ENCODE peak calls at places on chromosomes 3 and 15, in nine cellular contexts. W is PC-3, A is MM.1S, Y is AG10803, Z is endodermal cell, C is GM23338, S is neural progenitor cell, I is tibial nerve, D is choroid plexus epithelial cell. B is an unnamed sample.

GRCh38 chr15:64897345-64897985 is 14.2 kb upstream of the ANKDD1A start:
- DNase-seq in Z (no peak), Y (peak), A (no peak), W (peak), I (no peak), S (no peak), C (no peak), D (peak), B (peak)

GRCh38 chr3:39639344-39640236 is 169.8 kb upstream of the MYRIP start:
- DNase-seq in D (peak), Y (peak), I (no peak), C (peak), W (peak), S (peak), Z (peak), A (no peak), B (peak)

GRCh38 chr3:45676248-45677044 is 12.8 kb upstream of the SACM1L start:
- DNase-seq in Y (no peak), I (no peak), S (no peak), D (no peak), Z (no peak), A (no peak), C (no peak), W (no peak), B (no peak)

GRCh38 chr3:59775106-59775505 is 725.3 kb upstream of the CFAP20DC start:
- DNase-seq in Z (no peak), W (no peak), S (peak), A (no peak), I (no peak), Y (no peak), C (no peak), D (peak), B (no peak)

GRCh38 chr3:113844622-113845222 is 6.1 kb downstream of the GRAMD1C start:
- DNase-seq in S (peak), W (peak), Y (peak), A (peak), D (peak), I (no peak), Z (no peak), C (peak), B (peak)

GRCh38 chr15:66564136-66565041 is 1.4 kb downstream of the LCTL start:
- DNase-seq in D (no peak), W (no peak), Y (no peak), C (peak), Z (no peak), A (no peak), S (no peak), I (no peak), B (peak)

GRCh38 chr15:63488432-63488910 is 15.9 kb upstream of the USP3 start:
- DNase-seq in I (no peak), C (no peak), Y (no peak), A (no peak), S (no peak), W (no peak), Z (no peak), D (no peak), B (no peak)

GRCh38 chr15:63030101-63030528 is 12.4 kb upstream of the TPM1 start:
- DNase-seq in A (no peak), W (no peak), S (no peak), I (peak), C (no peak), Y (peak), D (peak), Z (no peak), B (no peak)

GRCh38 chr3:88986834-88987233 is 120.6 kb upstream of the EPHA3 start:
- DNase-seq in S (no peak), Y (peak), D (peak), A (no peak), I (no peak), C (no peak), Z (no peak), W (peak), B (peak)

GRCh38 chr3:146511402-146512134 is 32.8 kb downstream of the PLSCR1 start:
- DNase-seq in Y (no peak), W (no peak), I (no peak), S (no peak), D (no peak), Z (no peak), A (no peak), C (no peak), B (no peak)

GRCh38 chr15:51224428-51224827 is 114.0 kb downstream of the CYP19A1 start:
- DNase-seq in I (no peak), S (no peak), Z (no peak), A (no peak), C (no peak), W (no peak), Y (peak), D (peak), B (no peak)

GRCh38 chr3:155339052-155339451 is 45.6 kb upstream of the STRIT1 start:
- DNase-seq in D (no peak), S (no peak), Z (no peak), I (no peak), Y (peak), C (no peak), A (no peak), W (no peak), B (no peak)

GRCh38 chr15:76905013-76905839 is at the start of gene SCAPER:
- DNase-seq in A (peak), S (peak), D (peak), W (peak), Y (peak), C (peak), I (peak), Z (peak), B (peak)
- TF ChIP-seq CTCF in A (no peak), S (peak), D (no peak), W (no peak), Y (no peak), C (no peak), I (peak), Z (no peak), B (no peak)

GRCh38 chr15:68429691-68430470 is 2.1 kb downstream of the ITGA11 start:
- DNase-seq in Z (peak), D (no peak), C (no peak), W (no peak), A (no peak), Y (peak), I (peak), S (no peak), B (no peak)

GRCh38 chr15:68430471-68431036 is 1.4 kb downstream of the ITGA11 start:
- DNase-seq in C (no peak), I (no peak), S (no peak), Z (peak), Y (no peak), A (no peak), D (no peak), W (no peak), B (no peak)

GRCh38 chr15:68431792-68432401 is at the start of gene ITGA11:
- DNase-seq in W (peak), S (peak), C (peak), A (peak), Z (peak), Y (peak), I (peak), D (peak), B (peak)

GRCh38 chr15:68432665-68433064 is 702 bp upstream of the ITGA11 start:
- DNase-seq in Z (no peak), I (no peak), W (no peak), S (no peak), C (no peak), Y (no peak), A (no peak), D (no peak), B (no peak)

DNA sequence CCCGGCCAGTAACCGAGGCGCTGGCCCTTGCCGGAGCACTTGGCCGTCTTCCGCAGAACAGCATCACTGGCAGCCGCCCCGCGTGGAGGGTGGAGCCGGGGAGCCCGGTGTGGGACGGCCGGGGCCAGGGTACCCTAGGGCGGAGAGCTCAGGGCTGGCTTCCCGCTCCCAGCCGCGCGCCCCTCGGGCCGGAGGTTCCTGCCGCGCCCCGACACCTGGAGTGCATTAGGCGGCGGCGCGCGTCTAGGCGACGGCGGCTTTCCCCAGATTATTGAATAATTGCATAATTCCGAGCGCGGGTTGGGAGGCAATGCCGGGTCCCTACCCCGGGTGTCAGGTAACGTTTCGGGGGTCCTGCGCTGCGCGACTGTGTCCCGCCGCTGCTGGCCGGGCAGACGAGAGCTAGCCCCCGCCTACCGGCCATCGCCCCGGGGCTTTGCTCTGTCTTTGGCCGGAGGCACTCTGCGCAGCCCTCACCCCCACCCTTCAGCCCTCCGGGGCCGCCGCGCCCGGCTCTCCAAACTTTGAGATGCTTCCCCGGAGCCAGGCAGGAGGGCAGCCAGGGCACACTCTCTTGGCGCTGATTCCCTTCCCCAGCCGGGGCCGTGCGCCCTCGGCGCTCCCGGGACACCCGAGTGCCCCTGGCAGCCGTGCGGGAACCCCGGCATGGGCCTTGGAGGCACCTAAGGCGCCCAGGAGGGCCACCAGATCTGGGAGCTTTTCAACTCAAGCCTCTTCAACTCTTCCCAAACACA is 749 bp downstream of the ITGA11 start:
- DNase-seq in S (peak), Z (peak), W (no peak), C (peak), I (no peak), A (no peak), D (no peak), Y (no peak), B (no peak)
- H3K4me3 ChIP-seq in S (peak), Z (peak), W (no peak), C (peak), I (peak), A (peak), D (peak), Y (peak), B (no peak)

DNA sequence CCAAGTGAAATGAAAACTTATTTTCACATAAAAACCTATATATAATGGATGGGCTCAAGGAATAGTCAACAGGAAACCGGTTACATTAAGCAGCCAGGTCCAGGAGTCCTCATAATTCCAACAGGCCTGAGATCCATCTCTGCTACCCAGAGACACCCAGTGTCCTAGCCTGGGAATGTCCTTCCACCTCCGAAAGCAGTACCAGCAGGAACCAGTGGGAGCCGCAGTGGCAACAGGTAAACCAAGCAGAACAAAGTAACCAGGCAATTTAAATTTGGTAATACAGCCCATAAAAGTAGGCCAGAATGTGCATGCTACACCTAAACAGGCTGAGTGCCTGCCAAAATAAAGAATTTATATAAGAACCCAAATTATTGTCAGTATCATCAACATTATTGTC is 195.6 kb downstream of the ZBBX start:
- DNase-seq in A (no peak), I (no peak), C (peak), D (no peak), S (peak), Y (no peak), Z (peak), W (peak), B (no peak)
- TF ChIP-seq CTCF in A (peak), I (no peak), C (peak), D (no peak), S (peak), Y (no peak), Z (peak), W (peak), B (no peak)

GRCh38 chr3:159763466-159764210 is 225.0 kb upstream of the IL12A start:
- DNase-seq in A (peak), Y (peak), I (peak), C (peak), D (peak), Z (peak), S (peak), W (peak), B (peak)

GRCh38 chr3:159766563-159767185 is 222.0 kb upstream of the IL12A start:
- DNase-seq in D (peak), Z (peak), C (peak), Y (peak), S (peak), I (no peak), A (peak), W (peak), B (peak)

GRCh38 chr3:159765860-159766294 is 222.8 kb upstream of the IL12A start:
- DNase-seq in W (no peak), A (no peak), I (no peak), D (no peak), S (no peak), C (no peak), Y (no peak), Z (no peak), B (peak)

GRCh38 chr3:159764211-159765024 is 224.2 kb upstream of the IL12A start:
- DNase-seq in Y (peak), W (no peak), C (no peak), D (peak), I (peak), Z (no peak), S (peak), A (no peak), B (peak)

DNA sequence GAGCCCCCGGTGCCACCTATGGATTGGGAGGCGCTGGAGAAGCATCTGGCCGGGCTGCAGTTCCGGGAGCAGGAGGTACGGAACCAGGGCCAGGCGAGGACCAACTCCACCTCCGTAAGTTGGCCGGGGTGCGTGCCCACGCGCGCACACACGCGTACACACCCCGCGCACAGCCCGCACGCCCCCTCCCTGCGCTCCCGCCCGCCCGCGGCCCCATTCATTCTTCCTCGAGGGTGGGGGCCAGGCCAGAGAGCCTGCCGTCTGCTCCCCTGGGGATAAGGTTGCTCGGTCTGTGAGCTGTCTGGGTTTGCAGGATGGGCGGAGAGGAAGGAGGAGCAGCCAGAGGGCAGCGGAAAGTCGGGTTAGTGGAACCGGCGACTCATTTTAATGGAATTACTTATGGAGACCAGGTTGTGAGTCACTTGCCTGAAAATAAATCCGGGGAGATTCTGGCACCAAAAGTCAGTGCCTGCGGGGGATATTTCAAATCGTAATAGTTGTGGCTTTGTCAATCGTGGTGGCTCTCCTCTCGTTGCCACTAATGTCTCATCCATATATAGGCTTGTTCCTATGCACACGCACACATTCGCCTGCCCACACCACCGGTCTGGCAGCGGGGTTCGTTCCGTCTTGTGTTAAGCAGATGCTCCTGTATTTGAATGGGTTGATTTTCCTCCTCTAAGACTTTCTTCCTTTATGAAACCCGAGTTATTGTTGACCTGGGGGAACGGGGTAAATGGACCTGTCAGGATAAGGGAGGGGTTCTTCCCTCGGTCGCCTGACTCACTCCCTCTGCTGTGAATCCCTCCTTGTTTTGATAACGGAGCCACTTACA is 223.4 kb upstream of the IL12A start:
- DNase-seq in D (peak), Y (peak), A (no peak), S (peak), W (peak), Z (peak), C (peak), I (peak), B (peak)
- H3K4me3 ChIP-seq in D (peak), Y (peak), A (peak), S (peak), W (peak), Z (peak), C (peak), I (peak), B (peak)

GRCh38 chr15:61697796-61698195 is 362.5 kb downstream of the VPS13C start:
- DNase-seq in S (no peak), W (no peak), Y (no peak), Z (no peak), C (no peak), D (no peak), A (no peak), I (no peak), B (no peak)

GRCh38 chr15:61701455-61701854 is 358.8 kb downstream of the VPS13C start:
- DNase-seq in I (no peak), A (no peak), Y (no peak), S (no peak), D (no peak), Z (no peak), C (no peak), W (no peak), B (no peak)

GRCh38 chr15:61700803-61701202 is 359.4 kb downstream of the VPS13C start:
- DNase-seq in W (no peak), C (no peak), I (no peak), S (no peak), D (no peak), A (peak), Y (no peak), Z (no peak), B (no peak)

GRCh38 chr15:61702224-61703120 is 357.8 kb downstream of the VPS13C start:
- DNase-seq in W (peak), S (peak), C (peak), Y (no peak), I (no peak), D (no peak), A (peak), Z (peak), B (peak)
- TF ChIP-seq CTCF in W (peak), S (peak), C (peak), Y (no peak), I (no peak), D (no peak), A (peak), Z (peak), B (peak)

GRCh38 chr3:183449391-183449790 is 21.0 kb upstream of the MCF2L2 start:
- DNase-seq in D (peak), Z (no peak), Y (peak), I (no peak), A (no peak), C (peak), S (peak), W (no peak), B (no peak)
- H3K4me3 ChIP-seq in D (no peak), Z (peak), Y (no peak), I (no peak), A (no peak), C (peak), S (peak), W (no peak), B (no peak)

DNA sequence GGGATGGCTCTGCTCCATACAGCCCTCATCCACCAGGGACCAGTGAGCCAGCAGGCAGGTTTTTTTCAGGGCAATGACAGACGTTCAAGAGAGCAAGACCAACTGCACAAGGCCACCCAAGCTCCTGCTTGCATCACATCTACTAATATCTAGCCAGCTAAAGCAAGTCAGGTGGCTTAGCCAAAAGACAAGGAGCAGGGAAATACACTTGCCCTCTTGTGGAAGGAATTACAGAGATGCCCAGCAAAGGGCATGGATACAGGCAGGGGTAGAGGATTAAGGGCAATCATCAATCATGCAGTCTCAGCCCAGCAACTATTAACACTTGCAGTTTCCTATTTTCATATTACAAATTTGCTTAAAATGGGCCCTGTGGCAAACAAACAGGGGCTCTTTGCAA is 81.5 kb upstream of the NTRK3 start:
- DNase-seq in Y (peak), I (no peak), W (no peak), D (no peak), C (peak), A (no peak), Z (peak), S (peak), B (no peak)
- TF ChIP-seq CTCF in Y (no peak), I (no peak), W (no peak), D (no peak), C (peak), A (no peak), Z (peak), S (peak), B (no peak)

DNA sequence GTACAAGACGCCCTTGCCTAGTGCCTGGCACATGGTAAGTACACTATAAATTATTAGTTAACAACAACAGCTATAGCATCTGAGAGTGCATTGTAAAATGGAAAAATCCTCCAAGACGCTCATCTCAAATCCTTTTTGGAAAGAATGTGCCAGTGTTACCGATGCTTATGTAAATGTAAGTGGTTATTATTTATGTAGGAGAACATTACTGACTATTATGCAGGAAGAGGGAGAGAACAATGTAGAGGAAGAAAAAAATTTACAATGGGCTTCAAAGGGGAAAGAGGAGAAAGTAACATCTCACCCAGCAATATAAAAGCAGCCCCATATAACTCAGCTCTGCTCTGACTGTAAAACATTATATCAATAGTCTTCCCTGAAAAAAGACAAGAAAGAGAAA is 155.3 kb upstream of the LPP start:
- DNase-seq in C (no peak), W (no peak), A (no peak), S (no peak), D (no peak), Z (no peak), I (no peak), Y (no peak), B (no peak)
- H3K4me3 ChIP-seq in C (no peak), W (no peak), A (no peak), S (no peak), D (no peak), Z (no peak), I (no peak), Y (no peak), B (no peak)

GRCh38 chr3:190120161-190121060 is at the start of gene P3H2:
- DNase-seq in W (peak), S (peak), I (peak), D (peak), C (peak), Y (peak), A (peak), Z (peak), B (peak)
- TF ChIP-seq CTCF in W (peak), S (no peak), I (no peak), D (peak), C (peak), Y (peak), A (peak), Z (peak), B (no peak)

DNA sequence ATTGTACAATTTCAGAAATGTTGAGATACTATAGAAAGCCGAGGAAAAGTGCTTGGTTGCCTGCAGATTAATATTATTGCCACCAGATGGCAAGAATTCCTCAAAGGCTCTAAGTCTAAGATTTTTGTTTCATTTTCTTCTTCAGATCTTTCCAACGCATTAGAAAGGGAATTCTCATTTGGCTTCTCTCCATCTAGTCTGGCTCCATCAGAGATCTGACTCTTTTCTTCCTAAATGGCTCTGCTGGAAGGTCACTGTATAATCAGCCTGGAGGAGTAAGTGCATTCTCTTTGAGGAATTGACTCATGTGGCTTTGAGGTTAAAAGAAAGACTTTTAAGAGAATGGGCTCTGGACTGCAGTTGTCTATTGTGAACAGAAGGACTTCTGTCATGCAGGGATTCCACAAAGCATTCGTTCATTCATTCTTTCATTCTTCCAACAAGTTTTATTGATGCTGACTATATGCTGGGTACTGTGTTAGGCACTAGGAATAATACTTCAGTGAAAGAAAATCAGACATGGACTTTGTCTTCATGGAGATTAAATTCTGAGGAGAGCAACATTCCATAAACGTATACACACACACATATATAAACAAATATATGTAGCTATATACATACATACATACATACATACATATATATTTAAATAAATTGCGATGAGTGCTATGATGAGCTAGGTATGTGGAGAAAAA is 55.3 kb downstream of the SLC28A2 start:
- DNase-seq in Y (peak), I (peak), D (peak), Z (no peak), A (peak), C (peak), W (peak), S (peak), B (peak)
- H3K4me3 ChIP-seq in Y (peak), I (peak), D (no peak), Z (no peak), A (peak), C (no peak), W (peak), S (no peak), B (no peak)

B was measured in epithelial cell of esophagus.